ENCODE peak calls at places on chromosomes 4 and X, in nine cellular contexts. A is ovary, T is left lung, M is A549, X is omental fat pad, K is tibial artery, P is AG04449, Q is NB4, H is suprapubic skin. E is an unnamed sample.
A peak's percentile ranks its signal among the peaks of the same experiment; 100 is the strongest.

GRCh38 chr4:138266948-138267347 is 24.8 kb upstream of the SLC7A11 start:
- DNase-seq in A (no peak), T (no peak), M (no peak), X (no peak), K (no peak), P (no peak), Q (no peak), H (no peak), E (no peak)

GRCh38 chr4:3231431-3231980 is 17.5 kb upstream of the MSANTD1 start:
- DNase-seq in A (no peak), T (no peak), M (no peak), X (no peak), K (no peak), P (no peak), Q (no peak), H (no peak), E (no peak)

GRCh38 chrX:56232221-56233082 is at the start of gene KLF8:
- DNase-seq in A (peak; percentile 63), T (peak; percentile 61), M (no peak), X (no peak), K (peak; percentile 55), P (no peak), Q (peak; percentile 2), H (peak; percentile 77), E (peak; percentile 13)

GRCh38 chr4:146255874-146256273 is 41.5 kb downstream of the REELD1 start:
- DNase-seq in A (no peak), T (no peak), M (no peak), X (no peak), K (no peak), P (peak; percentile 61), Q (no peak), H (no peak), E (no peak)

GRCh38 chr4:46323891-46324290 is 66.0 kb downstream of the GABRA2 start:
- DNase-seq in A (no peak), T (no peak), M (no peak), X (no peak), K (no peak), P (no peak), Q (no peak), H (no peak), E (no peak)

GRCh38 chrX:119477812-119478232 is 9.6 kb downstream of the SLC25A5 start:
- DNase-seq in A (peak; percentile 20), T (no peak), M (peak; percentile 58), X (peak; percentile 24), K (peak; percentile 48), P (peak; percentile 52), Q (peak; percentile 85), H (no peak), E (no peak)

GRCh38 chr4:54063737-54064316 is 578 bp downstream of the CHIC2 start:
- DNase-seq in A (peak; percentile 45), T (peak; percentile 58), M (peak; percentile 4), X (no peak), K (peak; percentile 41), P (no peak), Q (peak; percentile 68), H (peak; percentile 80), E (peak; percentile 38)

GRCh38 chrX:120269379-120270035 is 18.9 kb downstream of the ZBTB33 start:
- DNase-seq in A (no peak), T (no peak), M (no peak), X (no peak), K (no peak), P (no peak), Q (no peak), H (no peak), E (no peak)

GRCh38 chrX:105307762-105308161 is 87.3 kb upstream of the TEX13A start:
- DNase-seq in A (no peak), T (no peak), M (no peak), X (no peak), K (no peak), P (no peak), Q (no peak), H (no peak), E (no peak)

GRCh38 chrX:39850630-39851152 is 247.1 kb downstream of the BCOR start:
- DNase-seq in A (no peak), T (no peak), M (no peak), X (no peak), K (no peak), P (no peak), Q (peak; percentile 92), H (no peak), E (no peak)

DNA sequence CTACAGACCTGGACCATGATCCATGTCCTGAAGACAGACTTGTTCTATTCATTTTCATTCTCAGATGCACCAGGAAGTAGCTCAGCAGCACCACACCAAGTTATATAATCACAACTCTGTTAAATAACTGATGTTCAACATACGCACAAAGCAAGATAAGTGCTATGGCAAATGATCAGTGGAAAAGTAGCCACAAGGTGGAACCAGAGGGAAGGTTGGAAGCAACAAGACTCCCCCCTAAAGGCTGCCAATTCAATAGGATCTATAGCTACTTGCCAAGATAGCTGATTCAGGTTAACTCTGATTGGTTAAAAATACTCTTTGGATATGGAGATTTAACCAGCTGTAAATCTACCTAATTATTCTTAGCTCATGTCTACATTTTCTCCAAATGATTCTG is 23.7 kb upstream of the FAM47B start:
- DNase-seq in A (no peak), T (no peak), M (peak; percentile 29), X (no peak), K (no peak), P (no peak), Q (peak; percentile 25), H (no peak), E (peak; percentile 23)
- TF ChIP-seq CTCF in A (no peak), T (no peak), M (peak; percentile 58), X (no peak), K (peak; percentile 21), P (peak; percentile 32), Q (peak; percentile 20), H (no peak), E (peak; percentile 30)

GRCh38 chrX:53831662-53832635 is 145.4 kb upstream of the HUWE1 start:
- DNase-seq in A (no peak), T (no peak), M (peak; percentile 40), X (no peak), K (no peak), P (no peak), Q (peak; percentile 49), H (no peak), E (peak; percentile 42)
- TF ChIP-seq CTCF in A (no peak), T (no peak), M (peak; percentile 51), X (no peak), K (no peak), P (no peak), Q (peak; percentile 38), H (no peak), E (no peak)

GRCh38 chrX:45749375-45749774 is 548.7 kb upstream of the DIPK2B start:
- DNase-seq in A (no peak), T (no peak), M (no peak), X (no peak), K (no peak), P (no peak), Q (peak; percentile 31), H (no peak), E (no peak)
- TF ChIP-seq CTCF in A (no peak), T (no peak), M (peak; percentile 33), X (no peak), K (no peak), P (no peak), Q (peak; percentile 8), H (no peak), E (no peak)

GRCh38 chr4:83780334-83780733 is 244.4 kb downstream of the GPAT3 start:
- DNase-seq in A (no peak), T (no peak), M (no peak), X (no peak), K (no peak), P (no peak), Q (no peak), H (no peak), E (no peak)
- TF ChIP-seq CTCF in A (no peak), T (no peak), M (peak; percentile 19), X (no peak), K (no peak), P (no peak), Q (no peak), H (no peak), E (no peak)